ENCODE peak calls at places on chromosomes 5 and 9, in four cellular contexts. T is GM23248, P is ovary, E is IMR-90. A is an unnamed sample.

GRCh38 chr5:93622240-93622885 is 39.3 kb downstream of the NR2F1 start:
- DNase-seq in E (peak; percentile 77), T (peak; percentile 85), P (no peak), A (peak; percentile 72)

GRCh38 chr5:89380635-89381034 is 497.7 kb upstream of the MEF2C start:
- DNase-seq in P (no peak), E (no peak), T (no peak), A (no peak)

GRCh38 chr5:124000558-124000957 is 488.6 kb downstream of the CSNK1G3 start:
- DNase-seq in E (no peak), P (no peak), T (no peak), A (no peak)

GRCh38 chr5:122377023-122377422 is 65.0 kb downstream of the SNCAIP start:
- DNase-seq in P (no peak), E (peak; percentile 26), T (peak; percentile 24), A (no peak)

GRCh38 chr5:81171769-81172168 is 61.4 kb upstream of the CKMT2 start:
- DNase-seq in P (no peak), E (no peak), T (no peak), A (peak; percentile 15)

GRCh38 chr9:85569988-85570387 is 171.8 kb downstream of the AGTPBP1 start:
- DNase-seq in T (peak; percentile 77), P (no peak), E (peak; percentile 63), A (no peak)

GRCh38 chr9:19284729-19285128 is 54.2 kb downstream of the DENND4C start:
- DNase-seq in P (no peak), T (no peak), E (peak; percentile 15), A (no peak)

GRCh38 chr9:6564370-6564769 is 81.2 kb downstream of the GLDC start:
- DNase-seq in E (no peak), P (no peak), T (peak; percentile 48), A (no peak)

GRCh38 chr5:123125953-123126352 is 36.9 kb downstream of the PRDM6 start:
- DNase-seq in E (peak; percentile 77), T (peak; percentile 81), P (no peak), A (no peak)

GRCh38 chr5:163447875-163448274 is 10.5 kb downstream of the CCNG1 start:
- DNase-seq in T (no peak), E (no peak), P (no peak), A (no peak)

GRCh38 chr9:98075332-98075805 is 18.8 kb downstream of the NANS start:
- DNase-seq in T (peak; percentile 90), P (no peak), E (peak; percentile 78), A (no peak)

GRCh38 chr5:134464988-134465855 is 53.5 kb upstream of the CDKN2AIPNL start:
- DNase-seq in T (no peak), E (no peak), P (peak; percentile 53), A (no peak)

GRCh38 chr9:115595951-115596742 is 478.2 kb upstream of the TNC start:
- DNase-seq in P (no peak), T (peak; percentile 90), E (peak; percentile 87), A (no peak)

GRCh38 chr9:28120241-28121025 is 547.2 kb upstream of the C9orf72 start:
- DNase-seq in T (no peak), E (no peak), P (no peak), A (peak; percentile 89)

GRCh38 chr5:85591311-85591710 is 1026.4 kb upstream of the COX7C start:
- DNase-seq in T (no peak), P (no peak), E (no peak), A (no peak)

GRCh38 chr9:94827584-94828304 is 101.2 kb downstream of the AOPEP start:
- DNase-seq in T (no peak), E (peak; percentile 52), P (no peak), A (no peak)

GRCh38 chr5:87825583-87825982 is 412.9 kb upstream of the CCNH start:
- DNase-seq in P (no peak), E (no peak), T (no peak), A (no peak)

GRCh38 chr9:70133253-70134208 is 89.9 kb downstream of the MAMDC2 start:
- DNase-seq in E (no peak), T (peak; percentile 54), P (no peak), A (no peak)

GRCh38 chr5:143002459-143003327 is 232.5 kb downstream of the ARHGAP26 start:
- DNase-seq in P (no peak), E (peak; percentile 86), T (peak; percentile 79), A (no peak)

GRCh38 chr5:142807378-142807911 is 37.3 kb downstream of the ARHGAP26 start:
- DNase-seq in T (no peak), P (no peak), E (no peak), A (no peak)

GRCh38 chr5:133467325-133467700 is 145.0 kb downstream of the FSTL4 start:
- DNase-seq in E (no peak), P (no peak), T (no peak), A (no peak)

GRCh38 chr5:61228691-61229280 is 66.5 kb upstream of the SMIM15 start:
- DNase-seq in E (peak; percentile 52), T (peak; percentile 45), P (no peak), A (no peak)

GRCh38 chr9:123550797-123551196 is 194.8 kb downstream of the CRB2 start:
- DNase-seq in E (no peak), P (no peak), T (no peak), A (no peak)

GRCh38 chr5:39173069-39173468 is 46.3 kb downstream of the FYB1 start:
- DNase-seq in E (no peak), P (no peak), T (no peak), A (no peak)

GRCh38 chr5:54063817-54064216 is 246.6 kb downstream of the ARL15 start:
- DNase-seq in E (peak; percentile 89), P (no peak), T (peak; percentile 84), A (no peak)

GRCh38 chr9:135857371-135857786 is 50.0 kb downstream of the CAMSAP1 start:
- DNase-seq in P (no peak), E (peak; percentile 72), T (peak; percentile 64), A (no peak)

GRCh38 chr9:106697390-106697789 is 165.6 kb upstream of the ZNF462 start:
- DNase-seq in T (peak; percentile 7), E (no peak), P (no peak), A (no peak)

GRCh38 chr5:79886940-79887339 is 104.1 kb downstream of the MTX3 start:
- DNase-seq in T (no peak), E (no peak), P (no peak), A (no peak)

GRCh38 chr5:151092750-151093149 is 11.9 kb upstream of the TNIP1 start:
- DNase-seq in P (no peak), T (peak; percentile 92), E (peak; percentile 86), A (no peak)

GRCh38 chr5:63155310-63155631 is 576.7 kb downstream of the LRRC70 start:
- DNase-seq in E (no peak), T (no peak), P (no peak), A (no peak)

GRCh38 chr5:17094830-17095229 is 122.6 kb upstream of the BASP1 start:
- DNase-seq in P (no peak), E (peak; percentile 28), T (peak; percentile 46), A (no peak)

GRCh38 chr5:176531902-176532493 is 5.2 kb downstream of the RNF44 start:
- DNase-seq in P (peak; percentile 27), E (no peak), T (no peak), A (no peak)

GRCh38 chr5:176532795-176533194 is 4.4 kb downstream of the RNF44 start:
- DNase-seq in T (no peak), P (peak; percentile 27), E (no peak), A (no peak)

GRCh38 chr5:176530406-176530982 is 6.7 kb downstream of the RNF44 start:
- DNase-seq in E (no peak), T (no peak), P (peak; percentile 22), A (no peak)

GRCh38 chr5:176529824-176530195 is 7.4 kb downstream of the RNF44 start:
- DNase-seq in T (no peak), P (no peak), E (no peak), A (no peak)

GRCh38 chr5:176530983-176531901 is 6.0 kb downstream of the RNF44 start:
- DNase-seq in T (peak; percentile 46), P (peak; percentile 44), E (peak; percentile 74), A (no peak)
- H3K4me3 ChIP-seq in T (no peak overlapping the region), P (no peak overlapping the region), E (no peak overlapping the region), A (no peak overlapping the region)

GRCh38 chr9:36213989-36214388 is 23.3 kb downstream of the CLTA start:
- DNase-seq in P (peak; percentile 39), T (no peak), E (no peak), A (no peak)
- H3K36me3 ChIP-seq in P (no peaks in the 10 kb centered on the region), T (peaks cover 50% of the 10 kb centered on the region), E (peaks cover 61% of the 10 kb centered on the region), A (peaks cover 73% of the 10 kb centered on the region)

GRCh38 chr5:181058321-181058720 is 18.3 kb downstream of the BTNL9 start:
- DNase-seq in E (no peak), P (no peak), T (no peak), A (no peak)
- H3K27me3 ChIP-seq in E (peaks cover 46% of the 10 kb centered on the region), P (no peaks in the 10 kb centered on the region), T (peaks cover 87% of the 10 kb centered on the region), A (peaks cover 9% of the 10 kb centered on the region)

GRCh38 chr5:65926893-65927292 is 518 bp downstream of the ERBIN start:
- DNase-seq in P (no peak), E (no peak), T (peak; percentile 54), A (peak; percentile 19)

GRCh38 chr5:65928341-65928752 is 2.0 kb downstream of the ERBIN start:
- DNase-seq in T (peak; percentile 45), E (no peak), P (no peak), A (peak; percentile 43)

GRCh38 chr5:65926276-65926761 is at the start of gene ERBIN:
- DNase-seq in T (peak; percentile 87), P (peak; percentile 83), E (peak; percentile 82), A (peak; percentile 75)

GRCh38 chr5:65927497-65928340 is 1.3 kb downstream of the ERBIN start:
- DNase-seq in T (peak; percentile 84), E (peak; percentile 72), P (no peak), A (peak; percentile 62)

GRCh38 chr5:65928860-65929259 is 2.5 kb downstream of the ERBIN start:
- DNase-seq in P (no peak), T (no peak), E (no peak), A (no peak)
- H3K4me3 ChIP-seq in P (peak overlapping the region; percentile 62), T (peak overlapping the region; percentile 97), E (peak overlapping the region; percentile 75), A (peak overlapping the region; percentile 83)

GRCh38 chr9:4831944-4832343 is 39.2 kb downstream of the RCL1 start:
- DNase-seq in T (no peak), P (no peak), E (no peak), A (no peak)
- H3K36me3 ChIP-seq in T (no peaks in the 10 kb centered on the region), P (no peaks in the 10 kb centered on the region), E (no peaks in the 10 kb centered on the region), A (peaks cover 26% of the 10 kb centered on the region)

GRCh38 chr5:35436441-35437057 is 181.1 kb upstream of the SPEF2 start:
- DNase-seq in E (peak; percentile 22), T (peak; percentile 64), P (no peak), A (peak; percentile 45)
- H3K27me3 ChIP-seq in E (no peaks in the 10 kb centered on the region), T (peaks cover 32% of the 10 kb centered on the region), P (no peaks in the 10 kb centered on the region), A (peaks cover 11% of the 10 kb centered on the region)

DNA sequence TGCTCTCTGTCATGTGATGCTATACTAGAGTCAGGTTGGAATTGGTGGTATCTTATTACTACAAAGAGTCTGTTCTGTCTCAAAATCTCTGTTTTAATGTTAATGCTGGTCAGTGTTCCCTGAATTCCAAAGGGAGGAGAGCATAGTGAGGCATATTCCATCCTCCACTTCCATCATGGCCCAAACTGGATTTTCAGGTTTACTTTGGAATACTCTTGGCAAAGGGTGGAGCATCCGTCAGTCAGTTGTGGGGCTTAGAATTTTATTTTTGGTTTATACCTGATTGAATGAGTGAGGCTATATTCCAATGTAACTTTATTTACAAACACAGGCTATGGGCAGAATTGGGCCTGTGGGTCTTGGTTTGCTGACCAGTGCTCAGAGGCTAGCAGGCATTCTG is 106.1 kb upstream of the CLINT1 start:
- DNase-seq in T (no peak), E (no peak), P (no peak), A (no peak)
- H3K4me3 ChIP-seq in T (no peak overlapping the region), E (no peak overlapping the region), P (no peak overlapping the region), A (no peak overlapping the region)

GRCh38 chr9:96388144-96388543 is 4.6 kb upstream of the SLC35D2 start:
- DNase-seq in T (no peak), P (no peak), E (no peak), A (no peak)
- H3K36me3 ChIP-seq in T (no peaks in the 10 kb centered on the region), P (no peaks in the 10 kb centered on the region), E (no peaks in the 10 kb centered on the region), A (peaks cover 77% of the 10 kb centered on the region)

A was measured in HAP-1.